ENCODE peak calls at places on chromosome 13, in nine cellular contexts. G is heart right ventricle; S is mucosa of descending colon; F is IMR-90; D is CD8-positive, alpha-beta T cell; O is left ventricle myocardium inferior; K is cardiac fibroblast; P is mammary epithelial cell; N is D721Med. V is an unnamed sample.

GRCh38 chr13:19020988-19021387 is 160.6 kb downstream of the TUBA3C start:
- DNase-seq in G (no peak), S (no peak), F (no peak), D (no peak), O (no peak), K (no peak), P (no peak), N (no peak), V (no peak)

GRCh38 chr13:38783992-38784875 is 97.4 kb downstream of the FREM2 start:
- DNase-seq in G (no peak), S (no peak), F (no peak), D (no peak), O (no peak), K (no peak), P (no peak), N (no peak), V (no peak)

GRCh38 chr13:41365636-41366035 is 54.6 kb downstream of the NAA16 start:
- DNase-seq in G (no peak), S (no peak), F (peak; percentile 49), D (no peak), O (no peak), K (peak; percentile 20), P (no peak), N (no peak), V (no peak)

GRCh38 chr13:34757441-34757840 is 184.6 kb upstream of the NBEA start:
- DNase-seq in G (no peak), S (no peak), F (no peak), D (no peak), O (no peak), K (peak; percentile 43), P (peak; percentile 65), N (no peak), V (no peak)

GRCh38 chr13:49652691-49653305 is 24.5 kb downstream of the ARL11 start:
- DNase-seq in G (no peak), S (no peak), F (peak; percentile 10), D (no peak), O (no peak), K (peak; percentile 30), P (no peak), N (peak; percentile 62), V (peak; percentile 59)

GRCh38 chr13:46170268-46170667 is 11.7 kb downstream of the LCP1 start:
- DNase-seq in G (no peak), S (no peak), F (no peak), D (no peak), O (no peak), K (no peak), P (no peak), N (no peak), V (no peak)

GRCh38 chr13:35785563-35786327 is 309.3 kb upstream of the MAB21L1 start:
- DNase-seq in G (no peak), S (no peak), F (no peak), D (no peak), O (no peak), K (no peak), P (no peak), N (no peak), V (no peak)

GRCh38 chr13:44052843-44053607 is 173.3 kb downstream of the LACC1 start:
- DNase-seq in G (no peak), S (no peak), F (peak; percentile 65), D (no peak), O (peak; percentile 24), K (peak; percentile 78), P (no peak), N (no peak), V (no peak)

GRCh38 chr13:36029171-36029570 is 102.0 kb downstream of the DCLK1 start:
- DNase-seq in G (no peak), S (no peak), F (peak; percentile 5), D (no peak), O (no peak), K (peak; percentile 22), P (peak; percentile 11), N (no peak), V (peak; percentile 47)

GRCh38 chr13:99150575-99151370 is 49.9 kb upstream of the UBAC2 start:
- DNase-seq in G (no peak), S (no peak), F (peak; percentile 27), D (no peak), O (no peak), K (peak; percentile 58), P (peak; percentile 97), N (no peak), V (peak; percentile 98)

GRCh38 chr13:73608157-73608516 is 526.1 kb downstream of the KLF12 start:
- DNase-seq in G (no peak), S (no peak), F (no peak), D (no peak), O (no peak), K (no peak), P (no peak), N (no peak), V (no peak)

GRCh38 chr13:44815507-44816074 is 173.7 kb downstream of the NUFIP1 start:
- DNase-seq in G (no peak), S (no peak), F (peak; percentile 98), D (no peak), O (no peak), K (peak; percentile 96), P (peak; percentile 92), N (no peak), V (peak; percentile 93)

GRCh38 chr13:91539458-91540156 is 141.2 kb downstream of the GPC5 start:
- DNase-seq in G (no peak), S (no peak), F (no peak), D (no peak), O (no peak), K (no peak), P (no peak), N (no peak), V (no peak)

GRCh38 chr13:89726690-89727435 is 1620.6 kb upstream of the MIR17HG start:
- DNase-seq in G (no peak), S (no peak), F (peak; percentile 46), D (no peak), O (no peak), K (peak; percentile 52), P (peak; percentile 95), N (no peak), V (peak; percentile 92)

GRCh38 chr13:99356216-99357089 is 49.3 kb upstream of the GPR183 start:
- DNase-seq in G (peak; percentile 34), S (no peak), F (peak; percentile 87), D (no peak), O (no peak), K (peak; percentile 87), P (no peak), N (no peak), V (no peak)

DNA sequence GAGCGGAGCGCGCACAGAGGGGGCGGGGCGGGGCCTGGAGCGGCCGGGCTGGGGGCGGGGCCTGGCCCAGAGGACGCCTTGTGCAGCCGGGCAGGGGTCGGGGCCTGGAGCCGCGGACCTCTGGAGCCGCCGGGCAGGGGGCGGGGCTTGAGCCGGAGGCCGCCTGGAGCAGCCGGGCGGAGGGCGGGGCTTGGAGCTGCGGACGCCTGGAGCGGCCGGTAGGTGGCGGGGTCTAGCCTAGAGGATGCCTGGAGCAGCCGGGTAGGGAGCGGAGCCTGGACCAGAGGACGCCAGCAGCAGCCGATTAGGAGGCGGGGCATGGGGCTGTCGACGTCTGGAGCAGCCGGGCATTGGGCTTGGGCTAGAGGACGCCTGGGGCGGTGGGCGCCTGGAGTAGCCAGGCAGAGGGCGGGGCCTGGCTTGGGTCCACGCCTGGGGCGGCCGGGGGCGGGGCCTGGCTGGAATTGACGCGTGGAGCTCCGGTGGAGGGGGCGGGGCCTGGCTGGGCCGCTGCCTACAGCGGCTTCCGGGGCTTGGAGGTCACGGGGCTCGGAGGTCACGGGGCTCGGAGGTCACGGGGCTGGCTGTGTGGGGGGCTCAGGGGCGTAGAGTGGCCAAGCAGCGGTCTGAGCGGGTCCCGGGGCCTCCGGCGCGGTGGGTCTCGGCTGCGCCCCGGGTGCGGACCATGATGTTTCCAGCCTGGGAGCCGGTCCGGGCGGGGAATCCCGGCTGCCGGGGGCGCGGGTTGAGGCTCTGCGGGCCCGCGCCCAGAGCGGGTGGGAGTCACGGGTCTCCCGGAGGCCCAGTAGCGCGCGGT is at the start of gene ANKRD10:
- DNase-seq in G (peak; percentile 98), S (peak; percentile 100), F (peak; percentile 99), D (peak; percentile 90), O (peak; percentile 99), K (peak; percentile 100), P (peak; percentile 99), N (peak; percentile 74), V (peak; percentile 98)
- TF ChIP-seq CTCF in G (peak; percentile 80), S (peak; percentile 97), F (peak; percentile 94), D (peak; percentile 74), O (peak; percentile 94), K (peak; percentile 78), P (peak; percentile 78), N (peak; percentile 64), V (peak; percentile 75)

GRCh38 chr13:29771247-29771646 is 79.2 kb downstream of the UBL3 start:
- DNase-seq in G (no peak), S (no peak), F (peak; percentile 49), D (no peak), O (no peak), K (peak; percentile 53), P (peak; percentile 10), N (no peak), V (peak; percentile 45)
- TF ChIP-seq CTCF in G (peak; percentile 17), S (no peak), F (peak; percentile 59), D (peak; percentile 77), O (peak; percentile 59), K (no peak), P (peak; percentile 26), N (peak; percentile 54), V (peak; percentile 43)

DNA sequence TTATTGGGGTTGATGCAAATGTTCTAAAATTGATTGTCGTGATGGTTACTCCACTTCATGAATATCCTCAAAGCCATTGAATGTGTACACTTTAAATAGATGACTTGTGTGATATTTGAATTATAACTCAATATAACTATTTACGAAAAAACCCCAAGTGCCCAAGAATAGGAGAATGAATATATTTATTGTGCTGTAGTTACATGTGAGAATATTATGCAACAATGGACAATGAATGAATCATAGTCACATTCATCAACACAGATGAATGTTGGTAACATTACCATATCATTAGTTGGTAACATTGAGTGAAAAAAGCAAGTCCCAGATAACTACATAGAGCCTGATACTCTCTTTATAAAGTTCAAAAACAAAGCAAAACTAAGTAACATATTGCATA is 127.8 kb upstream of the UBL3 start:
- DNase-seq in G (no peak), S (no peak), F (peak; percentile 18), D (no peak), O (no peak), K (peak; percentile 5), P (peak; percentile 52), N (no peak), V (peak; percentile 13)
- TF ChIP-seq CTCF in G (no peak), S (no peak), F (no peak), D (no peak), O (no peak), K (no peak), P (no peak), N (no peak), V (no peak)

DNA sequence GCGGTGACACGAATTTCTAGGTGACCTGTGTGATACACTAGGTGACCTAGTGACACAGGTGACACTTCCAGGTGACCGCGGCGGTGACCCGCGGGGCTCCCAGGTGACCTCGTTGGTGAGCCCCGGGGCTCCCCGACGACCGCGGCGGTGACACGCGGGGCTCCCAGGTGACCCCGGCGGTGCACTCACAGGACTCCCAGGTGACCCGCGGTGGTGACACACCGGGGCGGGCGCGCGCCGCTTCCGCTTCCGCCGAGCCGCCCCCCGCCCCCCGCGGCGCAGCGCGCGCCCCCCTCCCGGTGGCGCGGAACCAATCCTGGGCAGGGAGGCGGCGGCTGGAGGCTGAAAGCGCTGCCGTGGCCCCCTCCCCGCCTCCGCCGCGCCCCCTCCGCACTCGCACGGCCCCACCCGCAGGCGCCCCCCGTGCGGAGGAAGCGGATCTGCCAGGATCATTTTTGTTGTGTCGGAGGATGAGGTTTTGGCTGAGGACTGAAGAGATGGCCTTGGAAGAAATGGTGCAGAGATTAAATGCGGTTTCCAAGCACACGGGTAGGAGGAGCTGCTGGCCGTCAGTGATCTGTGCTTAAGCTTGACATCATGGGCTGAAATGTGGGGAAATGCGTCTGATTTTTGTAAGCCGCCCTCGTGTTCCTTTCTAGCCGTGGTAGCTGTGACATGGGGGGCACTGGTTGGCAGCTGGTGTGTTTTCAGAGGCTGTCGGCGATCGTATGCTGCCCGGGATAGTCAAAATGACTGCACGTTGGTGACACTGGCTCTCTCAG is at the start of gene MCF2L:
- DNase-seq in G (peak; percentile 36), S (peak; percentile 74), F (peak; percentile 31), D (peak; percentile 53), O (peak; percentile 46), K (peak; percentile 53), P (no peak), N (peak; percentile 92), V (no peak)
- TF ChIP-seq CTCF in G (no peak), S (no peak), F (peak; percentile 26), D (no peak), O (peak; percentile 46), K (peak; percentile 14), P (peak; percentile 14), N (no peak), V (no peak)

V was measured in MCF 10A.